ENCODE peak calls at places on chromosomes 1 and 21, in eight cellular contexts. F, H, M, B, N, X, K and Z are unnamed samples.

GRCh38 chr1:228837817-228838716 is 102.8 kb downstream of the RHOU start:
- DNase-seq in N (peak; percentile 78), M (no peak), B (no peak), K (no peak), F (peak; percentile 94), H (peak; percentile 61), X (peak; percentile 93), Z (peak; percentile 88)

GRCh38 chr1:112296908-112297307 is 99.1 kb upstream of the CTTNBP2NL start:
- DNase-seq in N (no peak), H (no peak), F (peak; percentile 11), B (no peak), M (no peak), X (peak; percentile 50), K (no peak), Z (no peak)

GRCh38 chr1:1013105-1013921 is at the start of gene ISG15:
- DNase-seq in N (peak; percentile 96), H (peak; percentile 91), K (peak; percentile 89), B (peak; percentile 93), X (peak; percentile 83), M (peak; percentile 90), F (peak; percentile 83), Z (peak; percentile 89)

GRCh38 chr1:4395676-4396075 is 258.7 kb upstream of the AJAP1 start:
- DNase-seq in F (no peak), N (no peak), X (no peak), H (no peak), B (no peak), K (no peak), M (no peak), Z (no peak)

GRCh38 chr21:32733356-32733755 is 5.5 kb upstream of the SYNJ1 start:
- DNase-seq in M (no peak), X (no peak), K (no peak), N (no peak), F (no peak), B (no peak), H (no peak), Z (no peak)

GRCh38 chr1:230643887-230644286 is 1.6 kb downstream of the COG2 start:
- DNase-seq in N (peak; percentile 30), X (peak; percentile 51), K (no peak), B (no peak), H (peak; percentile 45), F (peak; percentile 55), M (peak; percentile 35), Z (peak; percentile 24)

GRCh38 chr1:173314656-173315055 is 107.5 kb upstream of the TNFSF4 start:
- DNase-seq in M (no peak), F (no peak), H (no peak), X (no peak), B (no peak), K (no peak), N (no peak), Z (no peak)

GRCh38 chr21:45872471-45872870 is 109.1 kb upstream of the COL6A1 start:
- DNase-seq in N (no peak), X (no peak), B (no peak), H (no peak), K (no peak), F (no peak), M (no peak), Z (no peak)

GRCh38 chr21:35020446-35020845 is 28.7 kb downstream of the RUNX1 start:
- DNase-seq in M (peak; percentile 48), N (no peak), X (no peak), H (no peak), F (no peak), B (no peak), K (no peak), Z (no peak)

GRCh38 chr1:115430717-115431116 is 92.7 kb upstream of the NGF start:
- DNase-seq in H (peak; percentile 21), K (no peak), N (peak; percentile 99), X (peak; percentile 96), M (no peak), F (peak; percentile 94), B (no peak), Z (peak; percentile 46)

GRCh38 chr21:33026878-33027400 is 1.2 kb downstream of the OLIG2 start:
- DNase-seq in F (peak; percentile 25), H (no peak), B (peak; percentile 66), M (no peak), N (peak; percentile 32), K (peak; percentile 55), X (peak; percentile 12), Z (no peak)

GRCh38 chr1:165793951-165794350 is 25.3 kb upstream of the TMCO1 start:
- DNase-seq in H (no peak), B (no peak), X (peak; percentile 20), M (no peak), F (no peak), K (no peak), N (peak; percentile 70), Z (no peak)

GRCh38 chr21:19771881-19772280 is 1226.3 kb upstream of the NCAM2 start:
- DNase-seq in F (no peak), B (no peak), K (no peak), M (no peak), X (no peak), H (no peak), N (no peak), Z (no peak)

GRCh38 chr1:211730347-211730746 is 54.9 kb upstream of the NEK2 start:
- DNase-seq in F (no peak), N (no peak), X (no peak), M (no peak), B (no peak), K (no peak), H (no peak), Z (no peak)

GRCh38 chr1:211732276-211732571 is 56.8 kb upstream of the NEK2 start:
- DNase-seq in N (no peak), M (peak; percentile 49), B (no peak), X (no peak), K (no peak), H (no peak), F (no peak), Z (no peak)

GRCh38 chr1:211729238-211729637 is 53.8 kb upstream of the NEK2 start:
- DNase-seq in B (no peak), F (no peak), N (no peak), X (no peak), H (no peak), K (no peak), M (no peak), Z (no peak)

GRCh38 chr1:211734359-211734758 is 58.9 kb upstream of the NEK2 start:
- DNase-seq in K (no peak), N (no peak), X (no peak), M (no peak), F (no peak), H (peak; percentile 41), B (no peak), Z (peak; percentile 37)

GRCh38 chr1:211731456-211732275 is 56.2 kb upstream of the NEK2 start:
- DNase-seq in F (no peak), H (no peak), N (no peak), M (no peak), B (no peak), X (no peak), K (no peak), Z (no peak)
- H2AFZ ChIP-seq in F (no peak overlapping the region), H (peak overlapping the region; percentile 28), N (no peak overlapping the region), M (peak overlapping the region; percentile 35), B (peak overlapping the region; percentile 56), X (no peak overlapping the region), K (no peak overlapping the region), Z (no peak overlapping the region)

GRCh38 chr1:192573499-192573898 is 2.1 kb upstream of the RGS1 start:
- DNase-seq in K (no peak), N (peak; percentile 76), F (peak; percentile 64), M (no peak), H (no peak), B (peak; percentile 16), X (peak; percentile 82), Z (no peak)
- H2AFZ ChIP-seq in K (no peak overlapping the region), N (no peak overlapping the region), F (no peak overlapping the region), M (no peak overlapping the region), H (no peak overlapping the region), B (no peak overlapping the region), X (no peak overlapping the region), Z (no peak overlapping the region)

DNA sequence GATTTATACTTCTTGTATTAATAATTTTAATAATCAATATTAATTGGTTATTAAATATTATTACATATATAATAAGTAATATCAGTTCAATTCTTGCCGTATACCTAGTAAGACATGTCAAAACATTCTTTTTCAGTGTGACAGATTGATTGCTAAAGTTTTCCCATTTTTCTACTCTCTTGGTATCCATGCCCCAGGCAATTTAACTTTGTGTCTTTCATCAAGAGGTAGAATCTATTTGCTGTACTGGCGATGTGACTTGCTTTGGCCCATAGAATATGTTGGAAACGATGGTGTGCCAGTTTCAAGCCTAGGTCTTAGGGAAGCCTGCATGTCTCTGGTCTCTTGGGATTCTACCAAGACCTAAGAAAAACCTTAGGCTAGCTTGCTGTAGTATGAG is 436.1 kb upstream of the ADAMTS5 start:
- DNase-seq in B (no peak), H (no peak), M (no peak), N (no peak), K (no peak), F (no peak), X (no peak), Z (no peak)
- H2AFZ ChIP-seq in B (no peak overlapping the region), H (no peak overlapping the region), M (no peak overlapping the region), N (no peak overlapping the region), K (no peak overlapping the region), F (no peak overlapping the region), X (no peak overlapping the region), Z (no peak overlapping the region)

GRCh38 chr1:184974837-184975115 is 468 bp upstream of the NIBAN1 start:
- DNase-seq in F (no peak), N (no peak), B (no peak), X (no peak), H (no peak), K (no peak), M (no peak), Z (no peak)
- H2AFZ ChIP-seq in F (no peak overlapping the region), N (peak overlapping the region; percentile 90), B (peak overlapping the region; percentile 100), X (peak overlapping the region; percentile 94), H (peak overlapping the region; percentile 95), K (peak overlapping the region; percentile 82), M (no peak overlapping the region), Z (peak overlapping the region; percentile 50)

DNA sequence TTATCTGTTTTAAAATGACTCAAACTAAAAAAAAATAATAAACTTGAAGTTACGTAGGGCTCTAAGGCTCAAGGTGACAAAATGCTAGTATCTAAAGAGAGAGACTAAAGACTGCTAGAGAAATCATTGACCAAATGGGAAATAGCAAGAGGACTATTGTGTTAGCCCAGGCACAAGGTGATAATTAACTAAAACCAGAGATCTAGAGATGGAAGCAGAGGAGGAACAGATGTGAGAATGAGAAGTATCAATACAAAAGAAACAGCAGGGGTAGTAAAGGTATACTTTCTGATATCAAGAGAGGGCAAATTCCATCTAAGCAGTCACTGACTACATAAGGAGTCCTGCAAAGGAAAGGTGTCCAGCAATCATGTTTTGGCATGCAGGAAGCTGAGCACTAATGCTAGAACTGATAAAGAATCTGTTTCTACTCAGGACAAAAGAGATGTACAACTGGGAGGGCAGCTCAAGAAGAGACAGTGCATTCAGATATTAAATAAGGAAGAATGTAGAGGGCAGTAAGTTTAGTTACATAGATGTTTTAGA is 100.2 kb upstream of the GNG4 start:
- DNase-seq in K (no peak), N (no peak), M (no peak), F (no peak), X (no peak), H (no peak), B (no peak), Z (peak; percentile 7)
- H2AFZ ChIP-seq in K (no peak overlapping the region), N (no peak overlapping the region), M (no peak overlapping the region), F (no peak overlapping the region), X (no peak overlapping the region), H (no peak overlapping the region), B (no peak overlapping the region), Z (no peak overlapping the region)